ENCODE peak calls at places on chromosomes 1 and 21, in four cellular contexts. One of them, this sample, is unnamed.
A peak's percentile ranks its signal among the peaks of the same experiment; 100 is the strongest.

GRCh38 chr1:43382027-43382771 is 7.4 kb downstream of the MED8 start:
- DNase-seq in A673: peak; percentile 68
- DNase-seq in PC-9: no peak
- DNase-seq in astrocyte: no peak
- DNase-seq in this sample: no peak

GRCh38 chr1:52142220-52143153 is 598 bp downstream of the ZFYVE9 start:
- DNase-seq in astrocyte: peak; percentile 43
- DNase-seq in A673: peak; percentile 73
- DNase-seq in PC-9: no peak
- DNase-seq in this sample: no peak

GRCh38 chr21:46117586-46118304 is 19.8 kb downstream of the COL6A2 start:
- DNase-seq in PC-9: no peak
- DNase-seq in A673: no peak
- DNase-seq in astrocyte: no peak
- DNase-seq in this sample: no peak

GRCh38 chr1:30756545-30757195 is 904 bp downstream of the LAPTM5 start:
- DNase-seq in A673: no peak
- DNase-seq in astrocyte: peak; percentile 94
- DNase-seq in PC-9: peak; percentile 93
- DNase-seq in this sample: no peak

GRCh38 chr1:204692852-204693356 is 7.4 kb upstream of the LRRN2 start:
- DNase-seq in PC-9: no peak
- DNase-seq in A673: no peak
- DNase-seq in astrocyte: no peak
- DNase-seq in this sample: no peak

GRCh38 chr1:6762060-6762459 is 23.2 kb upstream of the CAMTA1 start:
- DNase-seq in astrocyte: no peak
- DNase-seq in A673: no peak
- DNase-seq in PC-9: peak; percentile 54
- DNase-seq in this sample: no peak

GRCh38 chr1:54324031-54324654 is 82.1 kb downstream of the SSBP3 start:
- DNase-seq in A673: no peak
- DNase-seq in PC-9: no peak
- DNase-seq in astrocyte: peak; percentile 71
- DNase-seq in this sample: peak; percentile 63

GRCh38 chr21:32087452-32087851 is 191.4 kb downstream of the MIS18A start:
- DNase-seq in PC-9: no peak
- DNase-seq in A673: no peak
- DNase-seq in astrocyte: no peak
- DNase-seq in this sample: no peak

GRCh38 chr1:96944743-96945142 is 223.2 kb downstream of the PTBP2 start:
- DNase-seq in astrocyte: no peak
- DNase-seq in A673: no peak
- DNase-seq in PC-9: peak; percentile 15
- DNase-seq in this sample: no peak

GRCh38 chr1:11868331-11868730 is 9.6 kb upstream of the NPPB start:
- DNase-seq in astrocyte: no peak
- DNase-seq in PC-9: no peak
- DNase-seq in A673: no peak
- DNase-seq in this sample: no peak

GRCh38 chr1:150162862-150163706 is 13.4 kb downstream of the PLEKHO1 start:
- DNase-seq in PC-9: no peak
- DNase-seq in A673: peak; percentile 98
- DNase-seq in astrocyte: peak; percentile 100
- DNase-seq in this sample: peak; percentile 65

GRCh38 chr1:44010935-44011610 is 19.7 kb downstream of the CCDC24 start:
- DNase-seq in PC-9: no peak
- DNase-seq in A673: no peak
- DNase-seq in astrocyte: no peak
- DNase-seq in this sample: no peak

GRCh38 chr1:222523852-222524251 is 24.1 kb downstream of the HHIPL2 start:
- DNase-seq in A673: no peak
- DNase-seq in astrocyte: no peak
- DNase-seq in PC-9: no peak
- DNase-seq in this sample: no peak

GRCh38 chr1:18950415-18951026 is 6.0 kb downstream of the IFFO2 start:
- DNase-seq in astrocyte: no peak
- DNase-seq in A673: peak; percentile 52
- DNase-seq in PC-9: no peak
- DNase-seq in this sample: no peak

GRCh38 chr1:165507570-165507969 is 36.2 kb upstream of the LRRC52 start:
- DNase-seq in PC-9: no peak
- DNase-seq in astrocyte: no peak
- DNase-seq in A673: no peak
- DNase-seq in this sample: no peak

GRCh38 chr1:33876970-33877680 is 13.2 kb downstream of the HMGB4 start:
- DNase-seq in A673: no peak
- DNase-seq in PC-9: no peak
- DNase-seq in astrocyte: peak; percentile 93
- DNase-seq in this sample: peak; percentile 7

GRCh38 chr1:210527091-210527490 is 198.4 kb downstream of the HHAT start:
- DNase-seq in A673: no peak
- DNase-seq in astrocyte: peak; percentile 57
- DNase-seq in PC-9: no peak
- DNase-seq in this sample: no peak

GRCh38 chr1:215023151-215023832 is 59.2 kb upstream of the KCNK2 start:
- DNase-seq in PC-9: no peak
- DNase-seq in astrocyte: no peak
- DNase-seq in A673: no peak
- DNase-seq in this sample: no peak

GRCh38 chr21:45264919-45265515 is 22.7 kb downstream of the POFUT2 start:
- DNase-seq in PC-9: no peak
- DNase-seq in A673: no peak
- DNase-seq in astrocyte: no peak
- DNase-seq in this sample: no peak

GRCh38 chr1:241156231-241156965 is 200.6 kb downstream of the RGS7 start:
- DNase-seq in PC-9: no peak
- DNase-seq in A673: no peak
- DNase-seq in astrocyte: peak; percentile 34
- DNase-seq in this sample: peak; percentile 1

GRCh38 chr21:17435565-17436543 is 77.0 kb upstream of the CXADR start:
- DNase-seq in PC-9: peak; percentile 88
- DNase-seq in astrocyte: no peak
- DNase-seq in A673: no peak
- DNase-seq in this sample: no peak

GRCh38 chr1:161390559-161390858 is 22.8 kb upstream of the CFAP126 start:
- DNase-seq in astrocyte: no peak
- DNase-seq in PC-9: no peak
- DNase-seq in A673: no peak
- DNase-seq in this sample: no peak

GRCh38 chr1:243903904-243904303 is 53.9 kb upstream of the AKT3 start:
- DNase-seq in astrocyte: no peak
- DNase-seq in A673: no peak
- DNase-seq in PC-9: no peak
- DNase-seq in this sample: no peak

GRCh38 chr1:194052514-194053333 is 866.3 kb upstream of the B3GALT2 start:
- DNase-seq in PC-9: no peak
- DNase-seq in A673: no peak
- DNase-seq in astrocyte: no peak
- DNase-seq in this sample: no peak

GRCh38 chr1:1630191-1630964 is 1.6 kb upstream of the MMP23B start:
- DNase-seq in PC-9: no peak
- DNase-seq in astrocyte: peak; percentile 38
- DNase-seq in A673: peak; percentile 85
- DNase-seq in this sample: no peak
- TF ChIP-seq EZH2 in PC-9: no peak
- TF ChIP-seq EZH2 in astrocyte: peak; percentile 59
- TF ChIP-seq EZH2 in A673: no peak
- TF ChIP-seq EZH2 in this sample: no peak

GRCh38 chr1:212960932-212961331 is 10.6 kb downstream of the VASH2 start:
- DNase-seq in astrocyte: no peak
- DNase-seq in A673: no peak
- DNase-seq in PC-9: no peak
- DNase-seq in this sample: no peak

GRCh38 chr1:212959266-212960220 is 9.2 kb downstream of the VASH2 start:
- DNase-seq in PC-9: no peak
- DNase-seq in astrocyte: no peak
- DNase-seq in A673: no peak
- DNase-seq in this sample: no peak

GRCh38 chr1:212956231-212956630 is 5.9 kb downstream of the VASH2 start:
- DNase-seq in PC-9: no peak
- DNase-seq in A673: no peak
- DNase-seq in astrocyte: no peak
- DNase-seq in this sample: no peak

GRCh38 chr1:212957546-212957945 is 7.2 kb downstream of the VASH2 start:
- DNase-seq in astrocyte: no peak
- DNase-seq in PC-9: no peak
- DNase-seq in A673: no peak
- DNase-seq in this sample: no peak

DNA sequence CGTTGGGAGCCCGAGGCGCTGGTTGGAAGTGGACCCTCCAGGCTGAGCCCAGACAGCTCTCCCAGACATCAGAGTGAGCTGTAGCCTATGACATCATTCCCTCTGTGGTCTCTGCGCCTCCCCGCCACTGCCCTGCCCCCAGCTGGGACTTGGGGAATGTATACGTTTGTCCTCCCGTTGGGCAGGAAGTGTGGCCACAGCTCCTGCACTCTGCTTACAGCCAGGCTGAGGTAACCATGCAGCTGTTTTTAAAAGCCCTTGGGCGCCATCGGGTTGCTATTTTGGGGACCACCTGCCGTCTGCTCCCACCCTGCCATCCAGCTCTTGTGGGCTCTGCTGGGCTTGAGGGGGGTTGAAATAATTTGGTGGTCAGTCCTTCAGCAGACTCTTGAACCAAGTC is 7.8 kb downstream of the VASH2 start:
- DNase-seq in A673: no peak
- DNase-seq in astrocyte: peak; percentile 53
- DNase-seq in PC-9: no peak
- DNase-seq in this sample: no peak
- TF ChIP-seq EZH2 in A673: no peak
- TF ChIP-seq EZH2 in astrocyte: no peak
- TF ChIP-seq EZH2 in PC-9: no peak
- TF ChIP-seq EZH2 in this sample: no peak

DNA sequence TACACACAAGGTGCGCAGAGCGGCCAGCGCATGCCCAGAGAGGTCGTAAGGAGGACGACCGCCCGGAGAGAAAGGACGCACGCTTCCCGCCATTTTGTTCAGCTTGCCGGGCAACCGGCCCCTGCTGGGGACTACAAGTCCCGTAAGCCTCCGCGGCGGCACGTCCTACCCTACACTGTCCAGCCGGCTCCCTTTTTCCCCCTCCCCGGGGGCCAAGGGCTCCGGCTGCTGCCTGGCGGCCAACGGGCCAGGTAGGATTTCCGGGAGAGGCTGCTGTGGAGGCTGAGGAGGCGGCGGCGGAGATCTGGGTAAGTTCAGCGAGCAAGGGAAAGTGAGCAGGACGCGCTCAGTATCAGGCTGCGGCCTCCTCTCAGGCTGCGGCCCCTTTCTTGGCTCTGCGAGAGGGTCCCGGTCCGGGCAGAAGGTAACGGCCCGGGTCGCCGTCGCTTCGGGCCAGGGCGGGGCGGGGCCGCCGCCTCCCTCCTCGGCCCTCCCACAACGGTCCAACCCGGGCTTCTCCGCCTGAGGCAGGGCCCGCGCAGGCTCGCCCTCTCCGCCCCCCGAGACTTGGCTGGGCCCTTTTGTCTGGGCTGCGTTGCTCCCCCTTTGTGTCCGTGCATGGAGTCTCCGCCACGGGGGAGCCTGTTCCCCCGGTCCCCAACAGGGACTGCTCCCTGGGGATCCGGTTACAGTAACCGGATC is at the start of gene PHACTR4:
- DNase-seq in PC-9: peak; percentile 77
- DNase-seq in astrocyte: peak; percentile 86
- DNase-seq in A673: peak; percentile 93
- DNase-seq in this sample: no peak
- TF ChIP-seq EZH2 in PC-9: no peak
- TF ChIP-seq EZH2 in astrocyte: no peak
- TF ChIP-seq EZH2 in A673: no peak
- TF ChIP-seq EZH2 in this sample: no peak

DNA sequence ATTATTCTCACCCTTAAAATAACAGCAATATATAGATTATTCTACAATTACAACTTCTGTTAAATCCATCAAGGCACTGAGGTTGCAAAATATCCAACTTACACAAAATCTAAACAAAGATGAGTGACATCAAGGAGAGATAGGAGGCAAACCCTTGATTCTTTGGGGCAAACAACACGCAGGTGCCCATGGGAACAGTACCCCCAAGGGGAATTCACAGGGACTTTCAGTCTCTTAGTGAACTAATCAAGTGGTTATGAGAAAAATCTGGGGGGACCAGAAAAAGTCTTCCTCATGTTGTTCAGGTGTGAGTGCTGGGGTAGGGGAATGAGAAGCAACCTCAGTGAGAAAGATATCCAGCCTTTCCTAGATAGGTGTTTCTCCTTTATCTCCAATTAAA is 1107.9 kb downstream of the PLA2G4A start:
- DNase-seq in A673: no peak
- DNase-seq in astrocyte: no peak
- DNase-seq in PC-9: no peak
- DNase-seq in this sample: no peak
- TF ChIP-seq EZH2 in A673: no peak
- TF ChIP-seq EZH2 in astrocyte: no peak
- TF ChIP-seq EZH2 in PC-9: no peak
- TF ChIP-seq EZH2 in this sample: no peak

GRCh38 chr1:227730630-227731151 is 4.4 kb downstream of the JMJD4 start:
- DNase-seq in PC-9: no peak
- DNase-seq in astrocyte: no peak
- DNase-seq in A673: no peak
- DNase-seq in this sample: no peak
- TF ChIP-seq EZH2 in PC-9: no peak
- TF ChIP-seq EZH2 in astrocyte: no peak
- TF ChIP-seq EZH2 in A673: no peak
- TF ChIP-seq EZH2 in this sample: no peak

GRCh38 chr1:40308036-40308727 is 8.9 kb downstream of the COL9A2 start:
- DNase-seq in A673: no peak
- DNase-seq in astrocyte: no peak
- DNase-seq in PC-9: no peak
- DNase-seq in this sample: no peak
- TF ChIP-seq EZH2 in A673: no peak
- TF ChIP-seq EZH2 in astrocyte: no peak
- TF ChIP-seq EZH2 in PC-9: no peak
- TF ChIP-seq EZH2 in this sample: no peak

DNA sequence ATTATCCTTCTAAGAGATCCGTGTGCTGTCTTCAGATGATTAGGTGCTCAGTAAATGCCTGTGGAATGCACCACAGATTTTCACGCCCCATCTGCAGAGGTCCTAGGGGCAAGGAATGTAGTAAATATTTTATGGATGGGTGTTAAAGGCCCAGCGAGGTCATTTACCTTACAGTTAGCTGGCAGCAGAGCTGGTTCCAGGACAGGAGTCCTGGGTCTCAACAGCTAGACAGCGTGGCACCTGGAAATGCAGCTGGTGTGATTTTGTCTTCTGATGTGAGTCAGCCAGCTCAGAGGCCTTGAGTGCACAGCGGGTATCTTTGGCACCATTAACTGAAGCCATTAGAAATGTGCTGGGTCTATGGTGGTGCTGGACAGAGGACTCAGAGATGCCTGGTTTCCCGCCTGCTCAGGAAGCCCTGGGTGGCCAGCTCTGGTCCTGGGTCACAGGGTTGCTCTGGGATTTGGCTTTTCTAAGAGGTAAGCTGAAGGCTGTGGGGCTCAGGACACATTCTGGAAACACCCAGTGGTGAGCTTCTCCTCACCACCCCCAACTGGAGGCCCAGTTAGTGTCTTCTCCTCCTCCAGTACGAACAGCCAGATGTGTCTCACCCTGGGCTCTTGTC is 65.5 kb downstream of the DDX20 start:
- DNase-seq in A673: no peak
- DNase-seq in PC-9: no peak
- DNase-seq in astrocyte: no peak
- DNase-seq in this sample: no peak
- TF ChIP-seq EZH2 in A673: no peak
- TF ChIP-seq EZH2 in PC-9: no peak
- TF ChIP-seq EZH2 in astrocyte: no peak
- TF ChIP-seq EZH2 in this sample: no peak

GRCh38 chr1:202215472-202216130 is 22.0 kb downstream of the LGR6 start:
- DNase-seq in astrocyte: no peak
- DNase-seq in A673: no peak
- DNase-seq in PC-9: no peak
- DNase-seq in this sample: no peak
- TF ChIP-seq EZH2 in astrocyte: no peak
- TF ChIP-seq EZH2 in A673: no peak
- TF ChIP-seq EZH2 in PC-9: no peak
- TF ChIP-seq EZH2 in this sample: no peak